ENCODE peak calls at places on chromosomes 16 and 17, in five cellular contexts. T, K, Z, O and R are unnamed samples.

GRCh38 chr17:82058230-82058854 is 6.6 kb downstream of the GPS1 start:
- DNase-seq in T (no peak), K (no peak), Z (peak), O (no peak), R (no peak)

GRCh38 chr17:31877911-31878702 is 19.1 kb upstream of the COPRS start:
- DNase-seq in T (no peak), K (peak), Z (no peak), O (no peak), R (no peak)

GRCh38 chr17:63519972-63520882 is 2.9 kb upstream of the KCNH6 start:
- DNase-seq in T (no peak), K (no peak), Z (no peak), O (no peak), R (no peak)

GRCh38 chr16:88700636-88701482 is 5.3 kb downstream of the RNF166 start:
- DNase-seq in T (peak), K (peak), Z (peak), O (no peak), R (no peak)

GRCh38 chr16:77157773-77158172 is 33.2 kb upstream of the MON1B start:
- DNase-seq in T (no peak), K (no peak), Z (no peak), O (no peak), R (no peak)

GRCh38 chr16:51327001-51327400 is 175.9 kb upstream of the SALL1 start:
- DNase-seq in T (no peak), K (no peak), Z (no peak), O (no peak), R (no peak)

GRCh38 chr16:89170346-89171215 is 967 bp upstream of the CDH15 start:
- DNase-seq in T (no peak), K (no peak), Z (peak), O (peak), R (no peak)

GRCh38 chr17:83189673-83190385 is 110.4 kb downstream of the METRNL start:
- DNase-seq in T (no peak), K (peak), Z (peak), O (no peak), R (no peak)

GRCh38 chr17:68624381-68624780 is 23.2 kb upstream of the FAM20A start:
- DNase-seq in T (no peak), K (no peak), Z (no peak), O (no peak), R (no peak)

GRCh38 chr16:85084841-85085535 is 27.3 kb downstream of the CIBAR2 start:
- DNase-seq in T (no peak), K (no peak), Z (no peak), O (no peak), R (no peak)

GRCh38 chr17:45175759-45176140 is 14.1 kb downstream of the HEXIM2 start:
- DNase-seq in T (no peak), K (no peak), Z (no peak), O (no peak), R (no peak)

GRCh38 chr17:64442550-64442971 is 6.4 kb upstream of the MILR1 start:
- DNase-seq in T (no peak), K (no peak), Z (no peak), O (no peak), R (no peak)

GRCh38 chr16:17488506-17488905 is 17.7 kb upstream of the XYLT1 start:
- DNase-seq in T (no peak), K (no peak), Z (no peak), O (no peak), R (no peak)

GRCh38 chr16:8781797-8782196 is 15.6 kb downstream of the TMEM186 start:
- DNase-seq in T (no peak), K (no peak), Z (no peak), O (no peak), R (no peak)

GRCh38 chr16:86214326-86215232 is 295.7 kb upstream of the FOXF1 start:
- DNase-seq in T (no peak), K (no peak), Z (no peak), O (no peak), R (no peak)

GRCh38 chr16:83838151-83838550 is 30.4 kb downstream of the HSBP1 start:
- DNase-seq in T (no peak), K (no peak), Z (no peak), O (no peak), R (no peak)

GRCh38 chr16:70694517-70695218 is 8.8 kb upstream of the MTSS2 start:
- DNase-seq in T (no peak), K (no peak), Z (no peak), O (no peak), R (no peak)

GRCh38 chr17:78291944-78292910 is 60.8 kb downstream of the TMEM235 start:
- DNase-seq in T (no peak), K (no peak), Z (no peak), O (no peak), R (no peak)

GRCh38 chr16:22117666-22118065 is 25.3 kb downstream of the VWA3A start:
- DNase-seq in T (no peak), K (no peak), Z (no peak), O (no peak), R (no peak)

GRCh38 chr16:58418601-58419000 is 26.3 kb downstream of the GINS3 start:
- DNase-seq in T (no peak), K (no peak), Z (no peak), O (peak), R (no peak)

GRCh38 chr16:71367243-71367976 is 8.9 kb downstream of the CALB2 start:
- DNase-seq in T (no peak), K (no peak), Z (peak), O (peak), R (no peak)

GRCh38 chr17:43543300-43543699 is 2.8 kb downstream of the ETV4 start:
- DNase-seq in T (no peak), K (no peak), Z (no peak), O (no peak), R (no peak)

GRCh38 chr17:35846055-35846809 is 22.5 kb downstream of the HEATR9 start:
- DNase-seq in T (no peak), K (no peak), Z (no peak), O (no peak), R (no peak)

GRCh38 chr17:58966208-58966607 is 140.5 kb downstream of the TRIM37 start:
- DNase-seq in T (no peak), K (no peak), Z (no peak), O (no peak), R (no peak)

GRCh38 chr17:78248051-78248914 is 16.9 kb downstream of the TMEM235 start:
- DNase-seq in T (no peak), K (no peak), Z (no peak), O (no peak), R (no peak)